ENCODE peak calls at places on chromosomes 3 and 15, in four cellular contexts. B is upper lobe of right lung, Q is mesenchymal stem cell, T is transverse colon. X is an unnamed sample. For H3K4me1, the result is how much of the 10 kb centered on the place peaks cover.

GRCh38 chr3:143040264-143040879 is 39.0 kb downstream of the U2SURP start:
- DNase-seq in Q (peak), T (no peak), B (no peak), X (no peak)

GRCh38 chr15:67013696-67014095 is 51.7 kb upstream of the SMAD3 start:
- DNase-seq in B (no peak), Q (peak), T (no peak), X (no peak)

GRCh38 chr15:93929375-93930094 is 301.8 kb upstream of the MCTP2 start:
- DNase-seq in B (no peak), T (peak), Q (peak), X (no peak)

GRCh38 chr15:62737551-62737950 is 305.0 kb upstream of the TPM1 start:
- DNase-seq in B (no peak), T (no peak), Q (no peak), X (no peak)

GRCh38 chr15:75727851-75728715 is 15.4 kb upstream of the CSPG4 start:
- DNase-seq in T (peak), B (peak), Q (peak), X (no peak)

GRCh38 chr3:161369531-161369930 is 1.8 kb downstream of the SPTSSB start:
- DNase-seq in Q (no peak), T (no peak), B (no peak), X (no peak)

GRCh38 chr3:183918178-183918577 is 33.5 kb upstream of the PARL start:
- DNase-seq in B (no peak), Q (no peak), T (no peak), X (no peak)

GRCh38 chr3:24628523-24629258 is 134.0 kb upstream of the THRB start:
- DNase-seq in Q (no peak), T (no peak), B (no peak), X (no peak)

GRCh38 chr15:83278191-83278590 is 6.3 kb downstream of the BNC1 start:
- DNase-seq in B (no peak), Q (peak), T (no peak), X (no peak)

GRCh38 chr3:47006145-47006651 is 26.7 kb downstream of the NBEAL2 start:
- DNase-seq in B (peak), T (no peak), Q (no peak), X (no peak)

GRCh38 chr15:49215768-49216739 is 46.0 kb downstream of the GALK2 start:
- DNase-seq in T (peak), B (peak), Q (no peak), X (peak)

GRCh38 chr3:24342275-24342674 is 152.4 kb downstream of the THRB start:
- DNase-seq in T (no peak), Q (peak), B (no peak), X (no peak)

GRCh38 chr3:141653872-141654271 is 84.2 kb upstream of the RNF7 start:
- DNase-seq in T (no peak), B (no peak), Q (no peak), X (no peak)

GRCh38 chr3:172153335-172153861 is 114.0 kb downstream of the FNDC3B start:
- DNase-seq in Q (peak), B (peak), T (peak), X (no peak)

GRCh38 chr15:52289629-52290081 is 5.9 kb downstream of the MYO5C start:
- DNase-seq in Q (no peak), B (no peak), T (peak), X (peak)

GRCh38 chr15:70361891-70362290 is 264.2 kb upstream of the TLE3 start:
- DNase-seq in T (no peak), B (peak), Q (no peak), X (peak)

GRCh38 chr3:11719406-11720219 is 75.9 kb upstream of the VGLL4 start:
- DNase-seq in B (peak), Q (peak), T (peak), X (peak)

GRCh38 chr3:194330579-194330978 is 20.5 kb downstream of the CPN2 start:
- DNase-seq in B (no peak), T (no peak), Q (peak), X (no peak)

GRCh38 chr3:31610700-31611275 is 78.1 kb downstream of the STT3B start:
- DNase-seq in Q (peak), B (no peak), T (no peak), X (no peak)

GRCh38 chr3:18237251-18238005 is 187.7 kb downstream of the SATB1 start:
- DNase-seq in T (no peak), B (no peak), Q (peak), X (no peak)

GRCh38 chr15:55343168-55343567 is 24.1 kb downstream of the PIGB start:
- DNase-seq in B (no peak), T (no peak), Q (no peak), X (no peak)

GRCh38 chr15:62988701-62989100 is 53.8 kb upstream of the TPM1 start:
- DNase-seq in B (no peak), Q (no peak), T (no peak), X (no peak)

GRCh38 chr15:87578776-87579175 is 677.8 kb downstream of the NTRK3 start:
- DNase-seq in Q (no peak), T (no peak), B (no peak), X (no peak)

GRCh38 chr15:81940467-81941451 is 105.1 kb downstream of the MEX3B start:
- DNase-seq in T (no peak), Q (peak), B (no peak), X (no peak)

GRCh38 chr3:143529018-143529478 is 319.2 kb downstream of the SLC9A9 start:
- DNase-seq in B (no peak), Q (no peak), T (peak), X (no peak)

GRCh38 chr3:160413613-160414248 is 14.3 kb downstream of the SMC4 start:
- DNase-seq in B (no peak), Q (peak), T (peak), X (no peak)

GRCh38 chr3:17304969-17305368 is 420.2 kb downstream of the PLCL2 start:
- DNase-seq in T (no peak), B (no peak), Q (no peak), X (no peak)

GRCh38 chr3:177201707-177202397 is 4.6 kb upstream of the TBL1XR1 start:
- DNase-seq in Q (peak), B (no peak), T (peak), X (no peak)

GRCh38 chr3:28101672-28102071 is 139.7 kb upstream of the CMC1 start:
- DNase-seq in B (no peak), Q (no peak), T (no peak), X (no peak)
- H3K27ac ChIP-seq in B (no peak), Q (no peak), T (peak), X (no peak)

GRCh38 chr15:92902020-92902419 is 1.9 kb downstream of the CHD2 start:
- DNase-seq in Q (no peak), B (no peak), T (no peak), X (no peak)

GRCh38 chr15:92904832-92905640 is 4.9 kb downstream of the CHD2 start:
- DNase-seq in T (no peak), Q (no peak), B (no peak), X (no peak)

GRCh38 chr15:92902723-92903587 is 2.8 kb downstream of the CHD2 start:
- DNase-seq in T (no peak), B (no peak), Q (no peak), X (no peak)

GRCh38 chr15:92903956-92904831 is 4.1 kb downstream of the CHD2 start:
- DNase-seq in B (peak), T (peak), Q (peak), X (peak)

GRCh38 chr15:92903588-92903955 is 3.4 kb downstream of the CHD2 start:
- DNase-seq in Q (no peak), T (no peak), B (no peak), X (no peak)
- H3K4me1 ChIP-seq in Q (under half), T (half or more), B (under half), X (half or more)

GRCh38 chr3:168889666-168890065 is 773.8 kb downstream of the MECOM start:
- DNase-seq in Q (no peak), T (no peak), B (no peak), X (no peak)
- H3K27ac ChIP-seq in Q (no peak), T (no peak), B (no peak), X (no peak)

GRCh38 chr3:152404976-152405375 is 136.2 kb downstream of the MBNL1 start:
- DNase-seq in T (no peak), Q (no peak), B (no peak), X (no peak)
- H3K4me1 ChIP-seq in T (half or more), Q (under half), B (half or more), X (half or more)

DNA sequence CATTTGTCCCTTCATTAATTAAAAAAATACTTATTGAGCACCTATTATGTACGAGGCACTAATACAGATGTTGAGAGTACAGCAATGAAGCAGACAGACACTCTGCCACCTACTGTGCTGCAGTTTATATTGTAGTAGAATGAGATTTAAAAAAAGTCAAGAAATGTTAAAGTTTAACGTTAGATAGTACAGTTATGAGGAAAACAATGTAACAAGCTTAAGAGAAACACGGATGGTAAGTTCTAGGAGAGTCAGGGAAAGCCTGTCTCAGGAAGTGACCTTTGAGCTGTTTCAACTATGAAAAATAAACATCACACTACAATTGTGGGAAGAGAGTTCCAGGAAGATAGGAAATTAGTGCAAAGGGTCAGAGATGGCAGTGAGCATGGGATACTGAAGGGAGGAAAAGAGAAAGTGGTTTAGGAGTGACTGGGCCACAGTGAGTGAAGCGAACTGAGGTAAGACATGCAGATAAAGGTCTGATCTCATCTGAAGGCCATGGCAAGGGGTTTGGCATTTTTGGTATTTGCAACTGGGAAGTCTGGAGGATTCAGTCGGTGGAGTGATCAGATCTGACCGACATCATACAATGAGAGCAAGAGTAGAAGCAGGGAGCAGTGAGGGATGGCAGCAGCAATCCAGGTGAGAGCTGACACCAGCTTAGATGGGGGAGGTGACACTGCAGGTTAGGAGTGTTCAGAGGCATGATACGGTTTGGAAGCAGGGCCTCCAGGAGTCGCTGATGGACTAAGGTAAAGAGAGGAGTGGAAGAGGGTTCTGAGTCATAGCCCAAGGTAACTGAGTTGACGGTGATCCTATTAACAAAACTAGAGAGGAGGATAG is 28.5 kb downstream of the PLSCR4 start:
- DNase-seq in T (peak), Q (peak), B (no peak), X (no peak)
- H3K27ac ChIP-seq in T (peak), Q (peak), B (no peak), X (peak)

GRCh38 chr3:195892355-195893120 is 15.8 kb downstream of the TNK2 start:
- DNase-seq in Q (peak), B (no peak), T (peak), X (no peak)

GRCh38 chr3:195892105-195892354 is 16.3 kb downstream of the TNK2 start:
- DNase-seq in Q (no peak), T (no peak), B (peak), X (no peak)

GRCh38 chr3:195893121-195893449 is 15.3 kb downstream of the TNK2 start:
- DNase-seq in B (no peak), T (no peak), Q (no peak), X (no peak)

GRCh38 chr3:195893916-195894315 is 14.4 kb downstream of the TNK2 start:
- DNase-seq in Q (no peak), B (no peak), T (no peak), X (no peak)

GRCh38 chr3:195893516-195893915 is 14.8 kb downstream of the TNK2 start:
- DNase-seq in B (no peak), Q (no peak), T (no peak), X (no peak)
- H3K4me1 ChIP-seq in B (under half), Q (half or more), T (half or more), X (under half)

DNA sequence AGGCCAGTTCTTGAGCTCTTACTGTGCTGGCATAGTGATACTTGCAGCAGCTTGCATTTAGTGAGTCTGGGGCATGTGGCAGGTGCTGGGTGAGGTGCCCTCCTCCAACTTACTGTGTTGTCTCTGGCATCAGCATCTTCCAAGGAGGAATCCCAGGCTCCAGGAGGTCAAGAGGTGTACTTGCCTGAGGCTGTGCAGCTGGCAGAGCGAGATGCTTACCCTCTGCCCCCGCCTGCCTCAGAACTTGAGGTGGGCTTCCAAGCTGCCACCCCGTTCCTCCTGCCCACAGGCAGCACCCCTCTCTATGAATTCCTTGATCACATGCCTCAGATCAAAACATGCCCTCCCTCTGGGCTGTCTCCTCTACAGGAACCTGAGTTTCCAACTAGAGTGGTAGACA is 86.0 kb downstream of the EEFSEC start:
- DNase-seq in B (no peak), Q (no peak), T (no peak), X (no peak)
- H3K27ac ChIP-seq in B (no peak), Q (no peak), T (no peak), X (no peak)

DNA sequence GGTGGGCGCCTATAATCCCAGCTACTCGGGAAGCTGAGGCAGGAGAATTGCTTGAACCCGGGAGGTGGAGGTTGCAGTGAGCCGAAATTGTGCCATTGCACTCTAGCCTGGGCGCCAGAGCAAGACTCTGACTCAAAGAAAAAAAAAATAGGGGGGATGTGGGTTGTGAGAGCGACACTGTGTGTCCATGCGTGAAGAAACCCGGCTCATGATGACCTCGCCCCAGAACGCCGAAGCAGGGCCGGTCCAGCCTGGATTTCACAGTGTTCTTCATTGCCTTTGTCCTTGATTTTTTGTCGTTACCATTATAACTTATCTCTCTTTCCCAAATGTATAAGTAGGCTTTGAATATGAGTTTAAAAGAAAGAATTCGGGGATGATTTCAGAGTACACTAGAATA is 128.7 kb downstream of the PGPEP1L start:
- DNase-seq in B (no peak), T (no peak), Q (no peak), X (no peak)
- H3K4me1 ChIP-seq in B (under half), T (under half), Q (under half), X (under half)

GRCh38 chr15:36831915-36832310 is 252.5 kb downstream of the CDIN1 start:
- DNase-seq in B (no peak), Q (no peak), T (no peak), X (no peak)
- H3K27ac ChIP-seq in B (no peak), Q (no peak), T (no peak), X (no peak)